ENCODE peak calls at places on chromosomes 2 and 18, in nine cellular contexts. G is cardiac fibroblast, T is erythroblast, D is T-helper 9 cell, B is transverse colon, W is HAP-1, H is trophoblast cell, N is COR-L47, I is mucosa of gallbladder. E is an unnamed sample.

GRCh38 chr2:221517362-221518121 is 54.6 kb downstream of the EPHA4 start:
- DNase-seq in W (no peak), I (no peak), B (peak), G (peak), D (peak), H (peak), N (no peak), T (peak), E (peak)

GRCh38 chr2:47221956-47222355 is 66.8 kb upstream of the STPG4 start:
- DNase-seq in B (no peak), D (no peak), T (no peak), G (peak), H (no peak), W (no peak), N (no peak), I (no peak), E (no peak)

GRCh38 chr2:150296795-150297546 is 190.5 kb downstream of the RND3 start:
- DNase-seq in G (peak), B (no peak), T (no peak), N (no peak), I (no peak), D (no peak), H (no peak), W (no peak), E (no peak)

GRCh38 chr2:242060212-242060835 is 190.8 kb downstream of the RTP5 start:
- DNase-seq in G (peak), B (no peak), D (no peak), N (no peak), I (peak), H (no peak), W (no peak), T (no peak), E (no peak)

GRCh38 chr2:157843935-157844334 is 32.2 kb downstream of the ACVR1 start:
- DNase-seq in B (no peak), I (no peak), N (no peak), T (no peak), H (no peak), G (no peak), W (no peak), D (no peak), E (no peak)

GRCh38 chr2:172094319-172095145 is 8.2 kb downstream of the DLX2 start:
- DNase-seq in W (peak), D (no peak), B (no peak), I (no peak), N (peak), T (peak), G (peak), H (no peak), E (no peak)

GRCh38 chr2:60819155-60819862 is 62.1 kb upstream of the REL start:
- DNase-seq in I (peak), W (no peak), B (peak), G (no peak), H (no peak), T (no peak), D (peak), N (no peak), E (no peak)

GRCh38 chr2:98519851-98520250 is 75.2 kb downstream of the INPP4A start:
- DNase-seq in G (no peak), H (no peak), D (no peak), B (no peak), W (no peak), N (no peak), T (no peak), I (no peak), E (no peak)

GRCh38 chr2:218082586-218083351 is 13.7 kb downstream of the RUFY4 start:
- DNase-seq in G (no peak), W (no peak), D (no peak), N (no peak), T (no peak), H (no peak), B (no peak), I (no peak), E (no peak)

GRCh38 chr2:136332436-136333095 is 214.6 kb upstream of the CXCR4 start:
- DNase-seq in N (no peak), G (no peak), I (no peak), B (no peak), W (no peak), D (no peak), H (no peak), T (no peak), E (no peak)

GRCh38 chr2:226969412-226969811 is 133.6 kb downstream of the RHBDD1 start:
- DNase-seq in T (no peak), B (no peak), G (peak), I (no peak), D (no peak), W (no peak), N (no peak), H (no peak), E (no peak)

GRCh38 chr2:190068764-190069163 is 6.2 kb upstream of the MSTN start:
- DNase-seq in H (no peak), D (no peak), T (no peak), N (no peak), W (no peak), G (no peak), B (no peak), I (no peak), E (no peak)

GRCh38 chr2:6444529-6444928 is 421.2 kb downstream of the CMPK2 start:
- DNase-seq in N (no peak), H (no peak), G (no peak), D (no peak), T (no peak), W (no peak), B (no peak), I (no peak), E (no peak)

GRCh38 chr2:121130301-121130850 is 154.6 kb downstream of the TFCP2L1 start:
- DNase-seq in H (no peak), D (no peak), I (no peak), N (no peak), T (no peak), B (no peak), G (no peak), W (no peak), E (no peak)

GRCh38 chr2:19574788-19575260 is 216.4 kb upstream of the OSR1 start:
- DNase-seq in W (no peak), G (peak), D (no peak), N (no peak), T (no peak), I (peak), B (peak), H (peak), E (no peak)

GRCh38 chr2:100726866-100727265 is 93.1 kb upstream of the NPAS2 start:
- DNase-seq in D (no peak), G (no peak), T (no peak), N (no peak), W (no peak), I (no peak), H (no peak), B (no peak), E (no peak)

GRCh38 chr2:120915670-120916069 is 180.0 kb downstream of the GLI2 start:
- DNase-seq in N (no peak), I (no peak), B (no peak), G (no peak), W (no peak), H (no peak), D (no peak), T (no peak), E (no peak)

GRCh38 chr2:144836635-144837350 is 316.9 kb upstream of the ZEB2 start:
- DNase-seq in G (peak), W (no peak), T (no peak), B (no peak), N (no peak), I (no peak), D (no peak), H (no peak), E (no peak)

GRCh38 chr2:48530033-48530804 is at the start of gene STON1:
- DNase-seq in G (peak), H (no peak), W (peak), T (peak), I (peak), B (peak), D (peak), N (no peak), E (peak)

GRCh38 chr2:136175466-136175865 is 57.5 kb upstream of the CXCR4 start:
- DNase-seq in W (no peak), H (peak), I (no peak), D (no peak), N (no peak), T (no peak), G (no peak), B (no peak), E (no peak)

GRCh38 chr2:118706371-118706770 is 141.1 kb downstream of the EN1 start:
- DNase-seq in B (no peak), W (no peak), T (no peak), G (no peak), N (no peak), D (no peak), H (no peak), I (no peak), E (no peak)

GRCh38 chr2:32910883-32911598 is 35.7 kb upstream of the LTBP1 start:
- DNase-seq in I (no peak), G (no peak), T (no peak), D (no peak), B (peak), W (no peak), N (no peak), H (no peak), E (no peak)

GRCh38 chr2:19503915-19504314 is 145.5 kb upstream of the OSR1 start:
- DNase-seq in N (no peak), H (no peak), B (no peak), G (no peak), D (no peak), I (no peak), W (no peak), T (no peak), E (no peak)

GRCh38 chr2:26598336-26599006 is 42.7 kb downstream of the CIB4 start:
- DNase-seq in G (no peak), N (no peak), H (no peak), I (no peak), B (no peak), T (no peak), D (no peak), W (no peak), E (peak)

GRCh38 chr2:216215991-216216390 is 106.8 kb downstream of the XRCC5 start:
- DNase-seq in H (peak), W (no peak), B (no peak), N (peak), D (no peak), T (peak), G (peak), I (no peak), E (no peak)

GRCh38 chr2:112924855-112925254 is 13.9 kb downstream of the IL37 start:
- DNase-seq in N (no peak), W (no peak), T (no peak), D (no peak), G (no peak), I (peak), H (no peak), B (peak), E (no peak)

GRCh38 chr2:27379840-27380625 is 501 bp downstream of the ZNF513 start:
- DNase-seq in H (peak), I (peak), N (peak), D (peak), B (peak), T (peak), G (peak), W (no peak), E (peak)

GRCh38 chr2:191386938-191387536 is 141.8 kb downstream of the MYO1B start:
- DNase-seq in B (no peak), N (no peak), T (no peak), I (no peak), W (no peak), G (peak), H (peak), D (no peak), E (no peak)

GRCh38 chr2:231590614-231591013 is 2.0 kb upstream of the TEX44 start:
- DNase-seq in B (no peak), W (no peak), N (no peak), H (peak), I (no peak), D (no peak), G (no peak), T (no peak), E (no peak)

GRCh38 chr2:234425923-234426603 is 70.8 kb downstream of the ARL4C start:
- DNase-seq in I (peak), N (no peak), T (no peak), H (no peak), G (no peak), W (no peak), B (peak), D (peak), E (no peak)

GRCh38 chr2:1373794-1374193 is 39.5 kb upstream of the TPO start:
- DNase-seq in N (no peak), T (no peak), H (no peak), I (no peak), B (no peak), D (no peak), W (no peak), G (no peak), E (no peak)

GRCh38 chr2:70643715-70644114 is 90.1 kb upstream of the TGFA start:
- DNase-seq in G (peak), B (peak), N (peak), T (peak), W (peak), D (no peak), H (peak), I (no peak), E (no peak)

GRCh38 chr18:13446581-13447470 is 228.3 kb downstream of the LDLRAD4 start:
- DNase-seq in G (no peak), W (no peak), B (no peak), N (peak), I (no peak), H (peak), D (no peak), T (no peak), E (no peak)

GRCh38 chr18:8947576-8947975 is 154.9 kb upstream of the NDUFV2 start:
- DNase-seq in B (no peak), D (no peak), I (no peak), W (no peak), N (no peak), H (peak), G (peak), T (no peak), E (no peak)

GRCh38 chr2:206275274-206276160 is 1.1 kb downstream of the ZDBF2 start:
- DNase-seq in I (no peak), D (no peak), T (no peak), G (peak), W (peak), H (peak), B (no peak), N (no peak), E (no peak)

GRCh38 chr2:88828397-88829137 is 137.1 kb downstream of the RPIA start:
- DNase-seq in T (no peak), B (no peak), N (peak), W (no peak), H (no peak), D (no peak), I (no peak), G (peak), E (no peak)

GRCh38 chr2:237519506-237520245 is 32.6 kb downstream of the MLPH start:
- DNase-seq in N (no peak), W (no peak), B (no peak), T (no peak), G (no peak), D (no peak), H (no peak), I (no peak), E (no peak)

GRCh38 chr18:49170925-49171509 is 220.3 kb upstream of the SMAD7 start:
- DNase-seq in H (no peak), N (no peak), T (no peak), W (no peak), D (no peak), B (no peak), G (no peak), I (no peak), E (no peak)

E was measured in upper lobe of right lung.